ENCODE peak calls at places on chromosomes 7 and 10, in eight cellular contexts. H is esophagus squamous epithelium, D is ovary, S is HCT116, P is MM.1S, N is OCI-LY7, G is transverse colon, Y is thyroid gland. X is an unnamed sample.

GRCh38 chr7:28686418-28686800 is 271.7 kb downstream of the TRIL start:
- DNase-seq in N (no peak), P (no peak), H (no peak), S (no peak), Y (no peak), G (peak; percentile 12), D (peak; percentile 14), X (peak; percentile 17)

GRCh38 chr7:151115121-151115835 is 29.0 kb downstream of the AGAP3 start:
- DNase-seq in P (no peak), S (no peak), Y (peak; percentile 15), G (no peak), N (no peak), H (no peak), D (no peak), X (peak; percentile 37)

GRCh38 chr7:26365897-26366267 is 74.2 kb downstream of the SNX10 start:
- DNase-seq in S (no peak), Y (no peak), H (no peak), G (no peak), P (no peak), D (no peak), N (no peak), X (no peak)

GRCh38 chr10:71447676-71448075 is 51.0 kb downstream of the CDH23 start:
- DNase-seq in S (no peak), Y (no peak), D (no peak), G (no peak), H (no peak), P (no peak), N (no peak), X (no peak)

GRCh38 chr10:47402681-47403301 is 18.7 kb upstream of the ZNF488 start:
- DNase-seq in P (no peak), D (peak; percentile 55), Y (peak; percentile 27), G (peak; percentile 26), N (no peak), S (peak; percentile 73), H (no peak), X (peak; percentile 18)

GRCh38 chr10:19290770-19291169 is 242.2 kb downstream of the MALRD1 start:
- DNase-seq in N (no peak), D (no peak), P (no peak), Y (no peak), H (no peak), G (no peak), S (no peak), X (no peak)

GRCh38 chr7:899806-900205 is 23.5 kb downstream of the GET4 start:
- DNase-seq in Y (no peak), G (no peak), N (no peak), S (no peak), D (no peak), H (no peak), P (no peak), X (no peak)

GRCh38 chr7:30434140-30434799 is 44.3 kb downstream of the NOD1 start:
- DNase-seq in P (peak; percentile 28), Y (peak; percentile 72), H (no peak), D (no peak), S (no peak), G (no peak), N (peak; percentile 83), X (no peak)

GRCh38 chr7:37205451-37205850 is 243.2 kb downstream of the ELMO1 start:
- DNase-seq in H (no peak), P (peak; percentile 92), G (peak; percentile 36), S (no peak), Y (no peak), N (no peak), D (no peak), X (no peak)

DNA sequence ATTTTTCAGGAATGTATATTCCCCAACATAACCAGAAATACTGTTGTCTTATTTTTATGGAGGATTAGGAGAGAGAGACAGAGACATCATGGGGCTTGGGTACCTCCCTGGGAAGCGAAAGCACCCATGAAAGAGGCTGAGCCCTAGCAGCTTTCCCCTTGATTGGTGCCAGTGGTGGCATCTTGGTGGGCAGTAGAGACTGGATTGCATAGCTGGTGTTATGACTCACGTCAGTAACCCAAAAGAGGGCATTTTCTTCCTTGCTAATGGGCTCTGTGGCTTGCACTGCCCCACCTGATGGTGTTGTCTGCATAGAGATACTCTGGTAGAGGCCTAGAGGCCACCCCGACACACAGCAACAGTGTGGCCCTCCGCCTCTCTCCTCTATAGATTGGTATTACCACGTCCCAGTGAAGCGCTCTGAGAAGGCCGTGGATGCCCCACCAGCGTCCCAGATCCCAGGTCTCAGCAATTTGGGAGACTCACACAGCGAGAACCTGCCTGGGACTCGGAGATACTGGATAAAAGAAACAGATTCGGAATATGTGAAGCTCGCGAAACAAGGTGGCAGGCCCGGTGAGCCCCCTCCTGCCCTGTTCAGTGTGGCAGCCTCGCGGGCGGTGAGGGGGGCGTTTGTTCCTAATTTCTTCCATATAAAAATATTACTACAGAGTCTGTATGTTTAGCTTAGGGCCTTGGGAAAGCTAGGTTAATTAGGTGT is 5.8 kb downstream of the C7orf57 start:
- DNase-seq in N (no peak), D (no peak), H (no peak), Y (no peak), S (no peak), G (no peak), P (no peak), X (no peak)
- H3K36me3 ChIP-seq in N (no peaks in the 10 kb centered on the region), D (no peaks in the 10 kb centered on the region), H (no peaks in the 10 kb centered on the region), Y (no peaks in the 10 kb centered on the region), S (no peaks in the 10 kb centered on the region), G (no peaks in the 10 kb centered on the region), P (no peaks in the 10 kb centered on the region), X (no peaks in the 10 kb centered on the region)

GRCh38 chr10:110226926-110227641 is 19.7 kb downstream of the MXI1 start:
- DNase-seq in P (no peak), H (peak; percentile 93), S (peak; percentile 49), Y (peak; percentile 79), D (peak; percentile 75), G (peak; percentile 75), N (no peak), X (peak; percentile 82)

GRCh38 chr10:110224992-110225391 is 17.6 kb downstream of the MXI1 start:
- DNase-seq in N (no peak), D (no peak), H (no peak), G (no peak), S (no peak), Y (no peak), P (no peak), X (no peak)

GRCh38 chr10:110226555-110226925 is 19.1 kb downstream of the MXI1 start:
- DNase-seq in N (peak; percentile 89), P (peak; percentile 76), G (peak; percentile 94), S (peak; percentile 85), H (peak; percentile 93), Y (peak; percentile 91), D (peak; percentile 91), X (peak; percentile 91)

GRCh38 chr10:110225756-110226554 is 18.6 kb downstream of the MXI1 start:
- DNase-seq in D (peak; percentile 92), S (peak; percentile 92), H (peak; percentile 53), G (peak; percentile 93), P (peak; percentile 94), Y (peak; percentile 94), N (peak; percentile 93), X (peak; percentile 93)

DNA sequence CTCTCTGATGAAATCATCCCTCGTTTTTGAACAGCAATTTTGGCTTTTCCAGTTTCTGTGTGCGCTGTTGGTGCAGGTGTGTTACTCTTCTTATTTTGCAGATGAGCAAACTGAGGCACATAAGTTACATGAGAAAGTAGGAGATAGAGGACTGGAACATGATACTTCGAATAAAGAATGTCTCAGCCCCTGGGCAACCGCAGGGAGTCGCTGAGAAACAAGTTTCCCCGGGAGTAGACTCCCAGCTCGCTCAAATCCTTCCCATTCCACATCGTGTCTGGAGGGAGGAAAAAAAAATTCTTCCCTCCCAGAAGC is 18.0 kb downstream of the MXI1 start:
- DNase-seq in P (peak; percentile 20), H (no peak), N (no peak), D (no peak), Y (no peak), G (no peak), S (no peak), X (no peak)
- H3K4me3 ChIP-seq in P (peak overlapping the region; percentile 63), H (peak overlapping the region; percentile 62), N (peak overlapping the region; percentile 79), D (peak overlapping the region; percentile 94), Y (no peak overlapping the region), G (peak overlapping the region; percentile 79), S (peak overlapping the region; percentile 63), X (no peak overlapping the region)

GRCh38 chr7:32518534-32519140 is 23.3 kb downstream of the AVL9 start:
- DNase-seq in D (no peak), H (no peak), S (peak; percentile 74), Y (no peak), G (no peak), P (no peak), N (peak; percentile 77), X (no peak)

GRCh38 chr7:32513205-32513604 is 17.9 kb downstream of the AVL9 start:
- DNase-seq in Y (no peak), N (no peak), S (no peak), P (no peak), G (no peak), D (no peak), H (no peak), X (no peak)

GRCh38 chr7:32515890-32516550 is 20.7 kb downstream of the AVL9 start:
- DNase-seq in P (no peak), D (no peak), N (no peak), Y (no peak), S (no peak), G (no peak), H (no peak), X (no peak)

GRCh38 chr7:32519763-32520162 is 24.5 kb downstream of the AVL9 start:
- DNase-seq in N (no peak), P (no peak), G (no peak), S (no peak), H (no peak), Y (no peak), D (no peak), X (no peak)

DNA sequence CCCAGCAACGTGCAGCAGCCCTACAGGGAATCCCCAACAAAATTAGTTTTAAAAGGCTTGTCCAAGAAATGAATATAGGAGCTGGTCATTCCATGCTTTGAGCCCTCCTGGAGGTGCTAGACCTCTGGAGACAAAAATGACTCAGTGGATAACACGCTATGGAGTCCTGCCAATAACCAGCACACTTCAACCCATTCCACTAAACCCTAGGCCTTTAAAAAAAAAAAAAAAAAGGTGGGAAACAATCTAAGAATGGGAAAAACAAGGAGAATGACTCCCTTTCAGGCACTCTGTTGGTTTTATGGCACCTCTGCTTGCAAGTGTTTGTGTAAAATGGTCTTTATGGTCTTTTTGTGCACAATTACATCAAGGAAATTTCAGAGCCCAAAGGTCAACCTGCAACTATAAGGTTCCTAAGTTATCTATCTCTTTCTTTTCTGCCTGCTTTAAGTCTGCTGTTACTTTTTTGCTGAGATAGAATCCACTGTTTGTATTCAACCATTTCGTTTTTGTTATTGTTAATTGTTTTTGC is 21.3 kb downstream of the AVL9 start:
- DNase-seq in H (no peak), S (no peak), P (no peak), G (peak; percentile 15), N (no peak), Y (peak; percentile 17), D (no peak), X (no peak)
- H3K9me3 ChIP-seq in H (no peaks in the 10 kb centered on the region), S (peaks cover 18% of the 10 kb centered on the region), P (peaks cover 2% of the 10 kb centered on the region), G (no peaks in the 10 kb centered on the region), N (peaks cover 56% of the 10 kb centered on the region), Y (no peaks in the 10 kb centered on the region), D (no peaks in the 10 kb centered on the region), X (no peaks in the 10 kb centered on the region)

DNA sequence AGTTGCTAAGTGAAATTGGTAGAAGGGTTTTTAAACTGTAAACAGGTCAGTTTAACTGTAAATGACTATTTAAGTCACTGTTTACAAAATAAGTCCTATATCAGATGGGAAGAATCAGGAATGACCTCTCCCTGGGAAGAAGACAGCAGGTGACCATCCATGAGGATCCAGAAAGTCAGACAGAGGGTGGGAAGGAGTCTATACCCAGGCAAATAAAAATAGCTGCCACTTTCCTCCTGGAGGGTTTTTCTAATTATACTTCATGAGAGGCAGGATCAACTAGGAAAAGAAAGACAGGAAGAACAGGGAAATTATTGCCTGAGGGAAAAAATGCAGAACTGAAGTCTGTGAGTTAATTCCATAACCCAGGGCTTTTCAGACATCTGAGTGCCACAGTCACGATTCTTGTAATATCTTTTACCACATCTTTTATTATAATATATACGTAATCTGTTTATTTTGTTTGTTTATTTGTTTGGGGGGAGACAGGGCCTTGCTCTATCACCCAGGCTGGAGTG is 7.0 kb downstream of the DNTT start:
- DNase-seq in N (no peak), P (no peak), H (no peak), G (no peak), Y (no peak), D (no peak), S (no peak), X (no peak)
- H3K36me3 ChIP-seq in N (no peaks in the 10 kb centered on the region), P (no peaks in the 10 kb centered on the region), H (no peaks in the 10 kb centered on the region), G (no peaks in the 10 kb centered on the region), Y (no peaks in the 10 kb centered on the region), D (no peaks in the 10 kb centered on the region), S (no peaks in the 10 kb centered on the region), X (no peaks in the 10 kb centered on the region)

X was measured in body of pancreas.